ENCODE peak calls at places on chromosomes 16 and 17, in nine cellular contexts. D is substantia nigra; A is activated CD4-positive, alpha-beta T cell treated with anti-CD3 and anti-CD28 coated beads, Interleukin-2, amount 50 U/mL, for 48 hours; O is aorta; V is nephron progenitor cell; P is cardiac muscle cell; B is activated T-cell treated with anti-CD3 and anti-CD28 coated beads for 24 hours; T is NCI-H1436; R is HS-5. W is an unnamed sample.

GRCh38 chr17:7548585-7549400 is at the start of gene TNFSF12:
- DNase-seq in D (peak; percentile 47), V (peak; percentile 69), O (peak; percentile 91), R (no peak), B (no peak), P (peak; percentile 58), A (peak; percentile 67), T (no peak), W (no peak)

GRCh38 chr16:3074860-3075545 is 9.6 kb downstream of the IL32 start:
- DNase-seq in V (no peak), O (no peak), A (peak; percentile 82), D (no peak), T (no peak), R (no peak), P (no peak), B (peak; percentile 71), W (no peak)

GRCh38 chr17:66272699-66273390 is 29.6 kb upstream of the PRKCA start:
- DNase-seq in R (peak; percentile 87), O (no peak), V (no peak), A (no peak), B (no peak), T (no peak), P (no peak), D (no peak), W (no peak)

GRCh38 chr16:23959069-23959800 is 123.5 kb downstream of the PRKCB start:
- DNase-seq in P (no peak), O (no peak), D (no peak), T (no peak), A (no peak), B (no peak), V (no peak), R (no peak), W (no peak)

GRCh38 chr17:28896491-28896883 is 1.0 kb downstream of the FLOT2 start:
- DNase-seq in T (no peak), P (no peak), O (no peak), B (no peak), V (no peak), D (no peak), R (no peak), A (no peak), W (no peak)

GRCh38 chr17:73696251-73696650 is 52.0 kb upstream of the SDK2 start:
- DNase-seq in D (no peak), V (no peak), T (no peak), A (no peak), O (no peak), P (no peak), B (no peak), R (no peak), W (no peak)

GRCh38 chr16:83842755-83843507 is 35.2 kb downstream of the HSBP1 start:
- DNase-seq in B (no peak), T (no peak), A (no peak), D (no peak), R (no peak), V (no peak), O (no peak), P (no peak), W (no peak)

GRCh38 chr17:82772026-82772425 is 20.2 kb downstream of the TBCD start:
- DNase-seq in V (no peak), A (no peak), T (no peak), O (no peak), B (no peak), D (no peak), R (no peak), P (no peak), W (peak; percentile 16)

GRCh38 chr17:32558997-32559650 is 72.3 kb downstream of the CDK5R1 start:
- DNase-seq in A (no peak), O (no peak), R (no peak), V (no peak), P (no peak), D (no peak), T (peak; percentile 52), B (no peak), W (no peak)

GRCh38 chr17:50465635-50466034 is 3.0 kb downstream of the CHAD start:
- DNase-seq in T (no peak), V (no peak), P (no peak), R (no peak), B (no peak), O (peak; percentile 39), A (no peak), D (no peak), W (no peak)

GRCh38 chr17:49260011-49260921 is 29.7 kb upstream of the PHOSPHO1 start:
- DNase-seq in T (no peak), D (peak; percentile 8), O (peak; percentile 90), P (peak; percentile 65), R (peak; percentile 56), B (peak; percentile 33), A (peak; percentile 59), V (peak; percentile 74), W (no peak)

GRCh38 chr17:63140255-63140654 is 174.2 kb downstream of the TANC2 start:
- DNase-seq in P (no peak), A (no peak), R (no peak), T (no peak), V (no peak), O (no peak), D (no peak), B (no peak), W (peak; percentile 15)

GRCh38 chr17:37483311-37484039 is 6.2 kb upstream of the DUSP14 start:
- DNase-seq in B (no peak), D (no peak), R (no peak), A (no peak), T (no peak), P (no peak), O (no peak), V (no peak), W (no peak)

GRCh38 chr16:369866-370436 is 387 bp downstream of the MRPL28 start:
- DNase-seq in A (no peak), D (no peak), O (no peak), P (peak; percentile 64), B (no peak), T (no peak), V (no peak), R (no peak), W (no peak)

GRCh38 chr16:3022208-3022696 is 1.5 kb downstream of the HCFC1R1 start:
- DNase-seq in A (peak; percentile 93), T (no peak), D (no peak), V (peak; percentile 67), B (peak; percentile 84), O (peak; percentile 97), R (peak; percentile 79), P (peak; percentile 76), W (no peak)

GRCh38 chr16:12502671-12503070 is 301.0 kb downstream of the CPPED1 start:
- DNase-seq in B (no peak), R (no peak), O (no peak), A (no peak), V (no peak), T (peak; percentile 29), D (no peak), P (no peak), W (no peak)

GRCh38 chr17:28657756-28658155 is 4.0 kb downstream of the SDF2 start:
- DNase-seq in V (no peak), R (no peak), B (no peak), T (no peak), P (no peak), A (no peak), D (no peak), O (no peak), W (no peak)

GRCh38 chr17:64420143-64420670 is 28.7 kb upstream of the MILR1 start:
- DNase-seq in A (no peak), R (peak; percentile 71), O (no peak), B (no peak), T (peak; percentile 71), D (no peak), P (peak; percentile 77), V (peak; percentile 24), W (peak; percentile 70)

GRCh38 chr16:81740163-81740562 is 38.9 kb upstream of the PLCG2 start:
- DNase-seq in D (peak; percentile 9), P (no peak), V (no peak), T (no peak), B (no peak), O (no peak), R (no peak), A (no peak), W (no peak)

GRCh38 chr16:13883266-13883665 is 36.7 kb upstream of the ERCC4 start:
- DNase-seq in P (no peak), R (no peak), B (no peak), O (no peak), V (no peak), T (no peak), D (no peak), A (no peak), W (no peak)

GRCh38 chr17:8912060-8912981 is 44.8 kb upstream of the PIK3R6 start:
- DNase-seq in P (no peak), O (no peak), V (no peak), D (no peak), A (no peak), T (no peak), B (no peak), R (no peak), W (no peak)

GRCh38 chr16:87098361-87098760 is 218.8 kb downstream of the C16orf95 start:
- DNase-seq in A (no peak), T (no peak), P (no peak), V (no peak), O (no peak), B (no peak), D (no peak), R (no peak), W (no peak)